ENCODE peak calls at places on chromosome 21, in eight cellular contexts. Y is dorsolateral prefrontal cortex, F is Calu3, Z is left ventricle myocardium inferior, E is bronchial epithelial cell, B is GM12865, L is breast epithelium, K is IMR-90. W is an unnamed sample.

GRCh38 chr21:38386967-38387366 is 111.3 kb downstream of the ERG start:
- DNase-seq in Y (no peak), K (no peak), L (no peak), F (no peak), B (no peak), Z (no peak), E (peak), W (no peak)

GRCh38 chr21:17585875-17586450 is 26.7 kb downstream of the BTG3 start:
- DNase-seq in L (no peak), Y (no peak), B (peak), E (peak), F (peak), Z (no peak), K (peak), W (no peak)

GRCh38 chr21:28496517-28496916 is 496.2 kb downstream of the LTN1 start:
- DNase-seq in Z (no peak), Y (no peak), K (no peak), B (no peak), F (no peak), E (no peak), L (no peak), W (no peak)

GRCh38 chr21:16509466-16509865 is 779.7 kb downstream of the USP25 start:
- DNase-seq in Z (no peak), K (peak), L (no peak), B (no peak), E (no peak), Y (no peak), F (no peak), W (no peak)

GRCh38 chr21:14520535-14520934 is 25.6 kb downstream of the SAMSN1 start:
- DNase-seq in Z (no peak), E (no peak), L (no peak), K (no peak), Y (no peak), F (no peak), B (no peak), W (no peak)

GRCh38 chr21:37868446-37868845 is 47.8 kb downstream of the KCNJ6 start:
- DNase-seq in K (no peak), B (no peak), E (no peak), F (no peak), L (no peak), Z (no peak), Y (no peak), W (no peak)

GRCh38 chr21:27734146-27734545 is 767.3 kb upstream of the ADAMTS5 start:
- DNase-seq in K (peak), E (peak), L (no peak), Z (no peak), F (no peak), Y (no peak), B (no peak), W (no peak)

GRCh38 chr21:38987551-38988210 is 182.0 kb downstream of the ETS2 start:
- DNase-seq in K (no peak), L (no peak), F (no peak), Z (no peak), Y (no peak), E (no peak), B (no peak), W (no peak)

GRCh38 chr21:25911730-25912401 is 177.1 kb downstream of the GABPA start:
- DNase-seq in Y (no peak), K (no peak), L (no peak), E (no peak), Z (peak), B (no peak), F (no peak), W (no peak)

GRCh38 chr21:36589352-36589971 is 109.5 kb upstream of the SIM2 start:
- DNase-seq in Z (no peak), L (no peak), E (peak), B (peak), K (peak), Y (no peak), F (peak), W (no peak)

GRCh38 chr21:15204887-15205286 is 140.1 kb upstream of the NRIP1 start:
- DNase-seq in Z (no peak), B (no peak), L (no peak), E (no peak), F (no peak), K (no peak), Y (no peak), W (no peak)

GRCh38 chr21:35102488-35103407 is 53.6 kb upstream of the RUNX1 start:
- DNase-seq in Z (peak), Y (no peak), E (peak), K (peak), L (no peak), B (peak), F (no peak), W (no peak)

GRCh38 chr21:40905251-40905650 is 58.3 kb upstream of the DSCAM start:
- DNase-seq in F (no peak), Y (no peak), E (no peak), B (no peak), K (no peak), Z (no peak), L (no peak), W (peak)

GRCh38 chr21:45698493-45698947 is 55.0 kb downstream of the PCBP3 start:
- DNase-seq in Z (peak), E (peak), Y (no peak), L (no peak), K (peak), B (no peak), F (no peak), W (no peak)

GRCh38 chr21:23127973-23128372 is 2129.8 kb downstream of the NCAM2 start:
- DNase-seq in L (no peak), Y (no peak), Z (no peak), F (no peak), E (no peak), K (no peak), B (no peak), W (no peak)
- TF ChIP-seq CTCF in L (no peak), Y (no peak), Z (no peak), F (no peak), E (no peak), K (no peak), B (no peak), W (no peak)

GRCh38 chr21:42232176-42232825 is 13.4 kb downstream of the ABCG1 start:
- DNase-seq in L (no peak), B (peak), K (no peak), Z (no peak), F (no peak), Y (no peak), E (no peak), W (no peak)
- TF ChIP-seq CTCF in L (no peak), B (no peak), K (no peak), Z (no peak), F (no peak), Y (no peak), E (no peak), W (no peak)

DNA sequence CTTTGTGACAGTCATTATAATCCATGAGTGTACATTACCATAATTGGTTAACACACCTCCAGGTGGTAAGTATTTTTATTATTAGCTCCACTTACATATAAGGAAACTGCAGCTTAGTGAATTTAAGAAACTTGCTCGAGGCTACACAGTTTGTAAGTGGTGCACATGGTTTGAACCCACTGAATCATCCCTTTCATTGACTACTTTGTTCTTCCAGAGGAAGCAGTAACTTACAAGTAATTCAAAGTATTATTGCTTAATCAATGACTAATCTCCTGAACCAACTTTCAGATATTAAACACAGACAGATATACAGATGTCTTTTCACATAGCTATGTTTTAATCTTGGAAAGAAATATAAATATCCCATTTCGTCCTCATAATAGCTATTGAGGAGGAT is 18.7 kb upstream of the CLDN8 start:
- DNase-seq in Z (no peak), F (no peak), E (peak), L (no peak), B (no peak), K (no peak), Y (no peak), W (no peak)
- TF ChIP-seq CTCF in Z (no peak), F (no peak), E (no peak), L (no peak), B (no peak), K (no peak), Y (no peak), W (no peak)

DNA sequence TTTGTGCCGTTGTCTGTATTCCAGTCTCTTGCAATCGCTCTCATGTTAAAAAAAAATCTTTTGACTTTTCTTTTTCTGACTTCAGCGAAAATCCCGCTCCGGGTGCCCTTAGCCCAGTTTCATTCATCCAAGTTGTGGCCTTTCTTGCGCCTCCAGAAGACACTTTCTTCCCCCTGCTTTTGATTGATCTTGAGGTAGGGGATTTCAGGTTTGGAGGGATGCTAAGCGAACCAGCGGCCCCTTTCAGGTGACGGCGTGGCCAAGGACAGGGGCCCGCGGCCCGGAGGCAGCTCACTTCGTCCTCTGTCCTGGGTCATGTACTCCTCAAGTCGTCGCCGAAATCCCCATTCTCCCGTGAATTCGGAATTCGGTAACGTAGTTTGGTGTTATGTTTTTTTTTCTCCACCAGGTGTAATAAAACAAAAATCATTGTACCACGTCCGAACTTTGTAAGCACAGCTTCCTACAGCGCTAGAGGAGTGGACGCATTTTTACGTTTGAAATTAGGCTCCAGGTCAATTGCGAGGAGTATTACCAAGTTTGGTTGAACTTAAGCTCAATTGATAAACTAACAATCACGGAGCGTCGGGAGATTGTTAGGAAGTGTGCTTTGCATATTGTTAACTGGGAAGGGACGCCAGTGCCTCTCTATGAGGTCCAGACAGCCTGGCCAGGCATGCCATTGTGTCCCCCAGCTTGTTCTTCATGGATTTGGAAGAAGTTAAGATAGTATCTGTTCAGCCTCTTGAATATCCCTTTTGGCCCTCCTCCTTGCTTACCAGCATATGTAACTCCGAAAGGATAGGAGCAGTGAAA is 1.1 kb downstream of the MRPS6 start:
- DNase-seq in B (peak), Z (no peak), K (no peak), F (no peak), L (no peak), Y (no peak), E (peak), W (no peak)
- TF ChIP-seq CTCF in B (no peak), Z (no peak), K (no peak), F (no peak), L (no peak), Y (no peak), E (no peak), W (peak)

GRCh38 chr21:32412998-32413504 is 545 bp downstream of the EVA1C start:
- DNase-seq in L (peak), K (no peak), Y (no peak), B (no peak), F (peak), E (peak), Z (peak), W (no peak)

GRCh38 chr21:32415451-32415850 is 2.9 kb downstream of the EVA1C start:
- DNase-seq in E (no peak), L (no peak), F (no peak), Y (no peak), K (no peak), B (no peak), Z (no peak), W (no peak)

GRCh38 chr21:32415999-32416398 is 3.5 kb downstream of the EVA1C start:
- DNase-seq in F (no peak), K (no peak), Z (no peak), B (no peak), E (no peak), Y (no peak), L (no peak), W (no peak)

GRCh38 chr21:32413697-32414578 is 1.4 kb downstream of the EVA1C start:
- DNase-seq in Y (no peak), L (no peak), B (no peak), F (no peak), E (peak), Z (no peak), K (no peak), W (no peak)

GRCh38 chr21:32414579-32415358 is 2.3 kb downstream of the EVA1C start:
- DNase-seq in E (peak), L (no peak), Z (no peak), K (peak), B (no peak), F (peak), Y (peak), W (no peak)
- TF ChIP-seq CTCF in E (peak), L (peak), Z (peak), K (peak), B (no peak), F (no peak), Y (peak), W (peak)